ENCODE peak calls at places on chromosomes 3 and 15, in seven cellular contexts. X is AG09319; B is T-cell; T is naive thymus-derived CD8-positive, alpha-beta T cell; W is SK-MEL-5; V is activated naive CD8-positive, alpha-beta T cell treated with anti-CD3 and anti-CD28 coated beads, Interleukin-2, amount 10 ng/mL, durations not matched to agents 7 days and 5 days; F is CD8-positive, alpha-beta memory T cell. R is an unnamed sample.

GRCh38 chr15:77907824-77908751 is 169.4 kb downstream of the TBC1D2B start:
- DNase-seq in W (peak), F (peak), V (peak), B (peak), T (no peak), X (no peak), R (peak)

GRCh38 chr3:189108735-189109134 is 63.0 kb upstream of the TPRG1 start:
- DNase-seq in X (no peak), F (no peak), T (no peak), V (no peak), B (no peak), W (no peak), R (no peak)

GRCh38 chr3:114498779-114499370 is 205.0 kb downstream of the TIGIT start:
- DNase-seq in B (no peak), W (peak), V (no peak), F (no peak), T (no peak), X (no peak), R (no peak)

GRCh38 chr15:64856429-64857145 is 14.9 kb downstream of the PLEKHO2 start:
- DNase-seq in F (no peak), T (no peak), X (peak), V (no peak), B (no peak), W (peak), R (no peak)

GRCh38 chr3:141410861-141411771 is 42.8 kb downstream of the ZBTB38 start:
- DNase-seq in F (peak), W (peak), T (peak), X (no peak), B (no peak), V (peak), R (no peak)

GRCh38 chr3:94258851-94259250 is 196.0 kb downstream of the NSUN3 start:
- DNase-seq in B (no peak), V (no peak), W (no peak), F (no peak), T (no peak), X (no peak), R (no peak)

GRCh38 chr15:33639968-33640367 is 328.3 kb upstream of the CHRM5 start:
- DNase-seq in V (no peak), F (no peak), B (no peak), X (no peak), W (no peak), T (no peak), R (no peak)

GRCh38 chr3:10140996-10141546 is 507 bp upstream of the VHL start:
- DNase-seq in X (no peak), B (no peak), F (no peak), T (no peak), W (no peak), V (no peak), R (no peak)

GRCh38 chr15:40843885-40844542 is at the start of gene SPINT1:
- DNase-seq in W (no peak), V (peak), T (no peak), X (no peak), B (no peak), F (peak), R (no peak)

GRCh38 chr3:191087391-191087790 is 111.7 kb upstream of the OSTN start:
- DNase-seq in X (no peak), V (no peak), F (no peak), W (no peak), B (no peak), T (no peak), R (no peak)

GRCh38 chr3:106610362-106610997 is 741.7 kb upstream of the CBLB start:
- DNase-seq in B (no peak), W (no peak), X (no peak), T (no peak), F (no peak), V (no peak), R (no peak)

GRCh38 chr3:53650424-53650823 is 156.0 kb downstream of the CACNA1D start:
- DNase-seq in F (no peak), T (no peak), B (no peak), X (no peak), W (no peak), V (no peak), R (no peak)

GRCh38 chr3:125129512-125129962 is 73.7 kb upstream of the HEG1 start:
- DNase-seq in W (no peak), V (no peak), B (no peak), X (peak), T (no peak), F (no peak), R (no peak)

GRCh38 chr15:39465843-39466242 is 115.0 kb upstream of the THBS1 start:
- DNase-seq in X (no peak), F (no peak), B (no peak), V (no peak), W (no peak), T (no peak), R (no peak)

GRCh38 chr3:46934508-46935167 is 41.9 kb downstream of the CCDC12 start:
- DNase-seq in F (no peak), T (no peak), B (no peak), W (no peak), X (no peak), V (no peak), R (no peak)

GRCh38 chr3:59727902-59728301 is 678.1 kb upstream of the CFAP20DC start:
- DNase-seq in W (no peak), B (no peak), V (no peak), T (no peak), X (no peak), F (no peak), R (no peak)

GRCh38 chr3:144564011-144564410 is 592.4 kb downstream of the DIPK2A start:
- DNase-seq in X (no peak), T (no peak), V (no peak), B (no peak), F (no peak), W (no peak), R (no peak)

GRCh38 chr15:27608248-27608647 is 490.9 kb downstream of the OCA2 start:
- DNase-seq in T (no peak), V (no peak), B (no peak), X (no peak), F (no peak), W (peak), R (no peak)

GRCh38 chr3:103169289-103169688 is 734.5 kb downstream of the ZPLD1 start:
- DNase-seq in B (no peak), X (no peak), V (no peak), F (no peak), T (no peak), W (no peak), R (no peak)

GRCh38 chr15:79769081-79769481 is 127.7 kb downstream of the MTHFS start:
- DNase-seq in W (peak), V (no peak), X (no peak), B (no peak), F (no peak), T (no peak), R (no peak)

GRCh38 chr3:76585794-76586392 is 454.0 kb upstream of the ROBO2 start:
- DNase-seq in T (no peak), W (peak), V (no peak), F (no peak), X (no peak), B (no peak), R (no peak)

GRCh38 chr3:21017115-21017852 is 733.7 kb downstream of the ZNF385D start:
- DNase-seq in T (no peak), B (no peak), V (no peak), F (no peak), X (no peak), W (peak), R (no peak)

GRCh38 chr3:49465269-49466034 is 4.6 kb upstream of the DAG1 start:
- DNase-seq in T (no peak), F (no peak), V (no peak), W (peak), X (no peak), B (no peak), R (no peak)

GRCh38 chr3:197550489-197550888 is 5.3 kb downstream of the BDH1 start:
- DNase-seq in B (no peak), T (no peak), F (no peak), X (no peak), W (no peak), V (no peak), R (no peak)

GRCh38 chr3:124202754-124203153 is 210.8 kb upstream of the ROPN1 start:
- DNase-seq in X (no peak), T (no peak), V (no peak), W (no peak), F (no peak), B (no peak), R (no peak)

GRCh38 chr3:192490720-192491119 is 236.6 kb downstream of the FGF12 start:
- DNase-seq in F (no peak), T (no peak), B (no peak), V (no peak), X (no peak), W (no peak), R (no peak)

GRCh38 chr3:162702768-162703385 is 1206.3 kb downstream of the OTOL1 start:
- DNase-seq in W (no peak), X (no peak), V (no peak), F (no peak), B (no peak), T (no peak), R (no peak)

GRCh38 chr15:90219421-90220141 is 14.2 kb downstream of the CIB1 start:
- DNase-seq in F (peak), T (peak), W (peak), X (no peak), B (peak), V (peak), R (peak)

GRCh38 chr15:53246404-53246803 is 456.3 kb upstream of the ONECUT1 start:
- DNase-seq in F (no peak), V (no peak), B (no peak), X (no peak), W (no peak), T (no peak), R (no peak)

R was measured in T follicular helper cell.